ENCODE peak calls at places on chromosomes 11 and 22, in four cellular contexts. One of them, this sample, is unnamed.

GRCh38 chr11:18384157-18384641 is 10.2 kb upstream of the LDHA start:
- DNase-seq in suprapubic skin: peak
- DNase-seq in stomach: peak
- DNase-seq in HCT116: no peak
- DNase-seq in this sample: no peak

GRCh38 chr11:86719781-86720463 is 47.5 kb upstream of the ME3 start:
- DNase-seq in suprapubic skin: no peak
- DNase-seq in stomach: no peak
- DNase-seq in HCT116: no peak
- DNase-seq in this sample: peak

GRCh38 chr22:30241576-30242371 is 4.8 kb downstream of the LIF start:
- DNase-seq in suprapubic skin: no peak
- DNase-seq in stomach: no peak
- DNase-seq in HCT116: no peak
- DNase-seq in this sample: no peak

GRCh38 chr11:5257296-5257695 is 2.7 kb upstream of the HBG2 start:
- DNase-seq in suprapubic skin: no peak
- DNase-seq in stomach: no peak
- DNase-seq in HCT116: no peak
- DNase-seq in this sample: no peak

GRCh38 chr11:60161107-60161506 is 21.8 kb downstream of the MS4A6A start:
- DNase-seq in suprapubic skin: no peak
- DNase-seq in stomach: no peak
- DNase-seq in HCT116: no peak
- DNase-seq in this sample: no peak

GRCh38 chr11:78319453-78319955 is 98.1 kb downstream of the GAB2 start:
- DNase-seq in suprapubic skin: no peak
- DNase-seq in stomach: no peak
- DNase-seq in HCT116: no peak
- DNase-seq in this sample: no peak

GRCh38 chr11:18081551-18081950 is 24.3 kb downstream of the SAAL1 start:
- DNase-seq in suprapubic skin: no peak
- DNase-seq in stomach: no peak
- DNase-seq in HCT116: no peak
- DNase-seq in this sample: no peak

GRCh38 chr22:29520851-29521250 is 32.7 kb downstream of the THOC5 start:
- DNase-seq in suprapubic skin: no peak
- DNase-seq in stomach: no peak
- DNase-seq in HCT116: no peak
- DNase-seq in this sample: no peak

GRCh38 chr11:221998-222789 is 13.9 kb downstream of the SIRT3 start:
- DNase-seq in suprapubic skin: peak
- DNase-seq in stomach: no peak
- DNase-seq in HCT116: no peak
- DNase-seq in this sample: no peak

GRCh38 chr11:134443246-134443645 is 31.2 kb upstream of the B3GAT1 start:
- DNase-seq in suprapubic skin: no peak
- DNase-seq in stomach: no peak
- DNase-seq in HCT116: no peak
- DNase-seq in this sample: no peak

GRCh38 chr11:116384876-116385275 is 387.9 kb downstream of the BUD13 start:
- DNase-seq in suprapubic skin: no peak
- DNase-seq in stomach: no peak
- DNase-seq in HCT116: no peak
- DNase-seq in this sample: no peak

GRCh38 chr11:112655386-112655785 is 305.8 kb upstream of the NCAM1 start:
- DNase-seq in suprapubic skin: no peak
- DNase-seq in stomach: peak
- DNase-seq in HCT116: no peak
- DNase-seq in this sample: no peak

GRCh38 chr22:44340271-44341239 is 27.8 kb upstream of the SHISAL1 start:
- DNase-seq in suprapubic skin: no peak
- DNase-seq in stomach: no peak
- DNase-seq in HCT116: no peak
- DNase-seq in this sample: no peak

GRCh38 chr22:30572840-30573593 is 1.4 kb downstream of the GAL3ST1 start:
- DNase-seq in suprapubic skin: no peak
- DNase-seq in stomach: no peak
- DNase-seq in HCT116: no peak
- DNase-seq in this sample: no peak

GRCh38 chr11:63871962-63872832 is 33.3 kb downstream of the MARK2 start:
- DNase-seq in suprapubic skin: peak
- DNase-seq in stomach: peak
- DNase-seq in HCT116: peak
- DNase-seq in this sample: peak

GRCh38 chr11:36222755-36223635 is 66.2 kb downstream of the COMMD9 start:
- DNase-seq in suprapubic skin: no peak
- DNase-seq in stomach: no peak
- DNase-seq in HCT116: no peak
- DNase-seq in this sample: no peak

GRCh38 chr11:10307411-10308207 is 2.7 kb downstream of the ADM start:
- DNase-seq in suprapubic skin: peak
- DNase-seq in stomach: peak
- DNase-seq in HCT116: peak
- DNase-seq in this sample: peak

DNA sequence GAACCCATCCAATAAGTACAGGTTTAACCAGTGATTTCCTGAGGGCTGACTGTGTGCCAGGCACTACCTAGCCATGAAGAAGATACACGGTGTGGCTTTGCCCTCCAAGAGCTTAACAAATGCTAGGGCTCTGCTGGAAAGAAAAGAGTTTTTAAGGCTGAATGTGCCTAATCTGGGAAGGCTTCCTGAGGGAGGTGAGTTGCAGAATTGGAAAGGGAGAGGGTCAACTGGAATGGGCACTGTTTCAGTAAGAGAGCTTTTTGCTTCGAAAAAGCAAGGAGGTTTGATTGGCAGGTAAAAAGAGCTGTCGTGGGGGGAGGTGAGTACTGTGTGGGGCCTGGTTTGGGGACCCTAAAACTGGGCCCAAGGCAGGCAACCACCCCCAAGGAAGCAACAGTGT is 2.7 kb downstream of the FAM83F start:
- DNase-seq in suprapubic skin: no peak
- DNase-seq in stomach: no peak
- DNase-seq in HCT116: no peak
- DNase-seq in this sample: no peak
- H3K27ac ChIP-seq in suprapubic skin: peak
- H3K27ac ChIP-seq in stomach: peak
- H3K27ac ChIP-seq in HCT116: no peak
- H3K27ac ChIP-seq in this sample: peak

DNA sequence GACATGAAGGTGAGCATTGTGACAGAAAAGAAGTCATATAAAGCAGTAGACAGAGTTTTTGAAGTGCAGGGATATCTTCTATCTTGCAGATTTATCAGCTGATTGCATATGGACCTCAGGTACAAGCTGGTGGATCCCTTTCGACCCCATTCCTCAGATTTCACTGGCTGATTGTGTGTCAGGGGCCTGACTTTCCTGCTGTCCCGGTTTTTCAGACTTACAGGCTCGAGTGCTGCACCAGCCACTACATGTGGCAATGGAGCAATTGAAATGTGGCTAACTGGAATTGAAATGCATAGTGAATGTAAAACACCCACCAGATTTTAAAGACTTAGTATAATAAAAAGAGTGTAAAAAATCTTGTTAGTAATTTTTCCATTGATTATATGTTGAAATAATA is 50.3 kb downstream of the CLMP start:
- DNase-seq in suprapubic skin: no peak
- DNase-seq in stomach: no peak
- DNase-seq in HCT116: no peak
- DNase-seq in this sample: no peak
- H3K27ac ChIP-seq in suprapubic skin: no peak
- H3K27ac ChIP-seq in stomach: no peak
- H3K27ac ChIP-seq in HCT116: no peak
- H3K27ac ChIP-seq in this sample: no peak

DNA sequence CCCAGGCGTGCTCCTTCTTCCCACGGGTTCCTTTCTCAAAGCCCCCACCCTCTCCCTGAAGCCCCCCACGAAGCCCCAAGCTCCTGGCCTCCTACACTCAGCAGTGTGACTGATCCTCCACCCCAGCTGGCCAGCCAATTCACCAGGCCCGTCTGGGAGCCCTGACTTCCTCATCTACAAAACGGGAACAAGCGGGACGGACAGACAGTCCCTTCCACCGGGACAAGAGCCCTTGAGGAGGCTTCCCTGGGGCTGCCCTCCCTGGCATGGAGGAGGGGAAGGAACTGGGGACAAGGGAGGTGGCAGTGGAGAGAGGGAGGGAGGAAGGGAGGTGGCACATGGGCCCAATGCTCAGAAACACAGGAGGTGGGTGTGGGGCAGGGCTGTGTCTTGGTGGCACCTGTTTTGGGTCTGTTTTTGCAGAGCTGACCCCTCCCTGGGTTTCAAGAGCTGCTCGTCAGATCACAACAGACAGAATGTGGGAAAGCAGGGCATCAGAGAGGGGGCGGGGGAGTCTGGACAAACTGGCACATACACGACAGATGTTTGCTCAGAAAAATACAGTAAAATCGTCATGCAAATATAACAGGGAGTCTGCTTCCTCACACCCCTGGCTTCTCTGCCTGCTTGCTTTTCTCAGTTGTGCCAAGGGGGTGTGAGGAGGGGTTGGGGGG is 56.8 kb downstream of the ELFN2 start:
- DNase-seq in suprapubic skin: no peak
- DNase-seq in stomach: peak
- DNase-seq in HCT116: no peak
- DNase-seq in this sample: no peak
- H3K27ac ChIP-seq in suprapubic skin: no peak
- H3K27ac ChIP-seq in stomach: no peak
- H3K27ac ChIP-seq in HCT116: no peak
- H3K27ac ChIP-seq in this sample: no peak

GRCh38 chr22:22855085-22855484 is 32.5 kb upstream of the IGLL5 start:
- DNase-seq in suprapubic skin: no peak
- DNase-seq in stomach: no peak
- DNase-seq in HCT116: no peak
- DNase-seq in this sample: no peak
- H3K27ac ChIP-seq in suprapubic skin: no peak
- H3K27ac ChIP-seq in stomach: no peak
- H3K27ac ChIP-seq in HCT116: no peak
- H3K27ac ChIP-seq in this sample: no peak

GRCh38 chr11:1853376-1854131 is 670 bp downstream of the LSP1 start:
- DNase-seq in suprapubic skin: no peak
- DNase-seq in stomach: no peak
- DNase-seq in HCT116: no peak
- DNase-seq in this sample: no peak

GRCh38 chr11:1852271-1852877 is 510 bp upstream of the LSP1 start:
- DNase-seq in suprapubic skin: no peak
- DNase-seq in stomach: no peak
- DNase-seq in HCT116: no peak
- DNase-seq in this sample: no peak

GRCh38 chr11:1854132-1854948 is 1.5 kb downstream of the LSP1 start:
- DNase-seq in suprapubic skin: no peak
- DNase-seq in stomach: no peak
- DNase-seq in HCT116: no peak
- DNase-seq in this sample: no peak

GRCh38 chr11:1851437-1852180 is 1.3 kb upstream of the LSP1 start:
- DNase-seq in suprapubic skin: no peak
- DNase-seq in stomach: no peak
- DNase-seq in HCT116: no peak
- DNase-seq in this sample: no peak

GRCh38 chr11:1852885-1853284 is at the start of gene LSP1:
- DNase-seq in suprapubic skin: no peak
- DNase-seq in stomach: peak
- DNase-seq in HCT116: no peak
- DNase-seq in this sample: no peak
- H3K27ac ChIP-seq in suprapubic skin: no peak
- H3K27ac ChIP-seq in stomach: no peak
- H3K27ac ChIP-seq in HCT116: no peak
- H3K27ac ChIP-seq in this sample: no peak

This sample was measured in epithelial cell of prostate.